ENCODE peak calls at places on chromosome 16, in seven cellular contexts. One of them, this sample, is unnamed.

GRCh38 chr16:59604331-59604730 is 870.2 kb upstream of the GOT2 start:
- DNase-seq in HepG2: no peak
- DNase-seq in GM12892: no peak
- DNase-seq in K562: no peak
- DNase-seq in GM12891: no peak
- DNase-seq in H1: no peak
- DNase-seq in SK-N-SH: no peak
- DNase-seq in this sample: no peak

GRCh38 chr16:81553814-81554675 is 109.4 kb downstream of the CMIP start:
- DNase-seq in H1: no peak
- DNase-seq in SK-N-SH: no peak
- DNase-seq in HepG2: no peak
- DNase-seq in GM12891: no peak
- DNase-seq in K562: no peak
- DNase-seq in GM12892: no peak
- DNase-seq in this sample: no peak

GRCh38 chr16:67951485-67951884 is 7.6 kb upstream of the LCAT start:
- DNase-seq in SK-N-SH: no peak
- DNase-seq in GM12891: no peak
- DNase-seq in K562: no peak
- DNase-seq in GM12892: no peak
- DNase-seq in HepG2: no peak
- DNase-seq in H1: no peak
- DNase-seq in this sample: no peak

GRCh38 chr16:23537390-23537789 is 19.8 kb downstream of the EARS2 start:
- DNase-seq in GM12892: no peak
- DNase-seq in GM12891: no peak
- DNase-seq in SK-N-SH: no peak
- DNase-seq in H1: no peak
- DNase-seq in HepG2: peak; percentile 83
- DNase-seq in K562: no peak
- DNase-seq in this sample: no peak

GRCh38 chr16:65842067-65842466 is 524.4 kb upstream of the CDH5 start:
- DNase-seq in GM12892: no peak
- DNase-seq in SK-N-SH: no peak
- DNase-seq in H1: no peak
- DNase-seq in HepG2: no peak
- DNase-seq in GM12891: no peak
- DNase-seq in K562: no peak
- DNase-seq in this sample: no peak

GRCh38 chr16:16042076-16042475 is 92.7 kb downstream of the ABCC1 start:
- DNase-seq in SK-N-SH: peak; percentile 71
- DNase-seq in K562: no peak
- DNase-seq in H1: no peak
- DNase-seq in HepG2: no peak
- DNase-seq in GM12891: no peak
- DNase-seq in GM12892: no peak
- DNase-seq in this sample: no peak

GRCh38 chr16:66888647-66889615 is 8.6 kb downstream of the PDP2 start:
- DNase-seq in K562: no peak
- DNase-seq in H1: no peak
- DNase-seq in HepG2: no peak
- DNase-seq in SK-N-SH: no peak
- DNase-seq in GM12892: no peak
- DNase-seq in GM12891: no peak
- DNase-seq in this sample: no peak

GRCh38 chr16:81443688-81444447 is 740 bp upstream of the CMIP start:
- DNase-seq in K562: no peak
- DNase-seq in SK-N-SH: no peak
- DNase-seq in GM12892: no peak
- DNase-seq in HepG2: no peak
- DNase-seq in GM12891: no peak
- DNase-seq in H1: no peak
- DNase-seq in this sample: no peak

GRCh38 chr16:80167657-80168056 is 373.1 kb upstream of the DYNLRB2 start:
- DNase-seq in HepG2: no peak
- DNase-seq in GM12892: no peak
- DNase-seq in K562: no peak
- DNase-seq in H1: no peak
- DNase-seq in GM12891: no peak
- DNase-seq in SK-N-SH: no peak
- DNase-seq in this sample: no peak
- TF ChIP-seq TAF1 in HepG2: no peak
- TF ChIP-seq TAF1 in GM12892: no peak
- TF ChIP-seq TAF1 in K562: no peak
- TF ChIP-seq TAF1 in H1: no peak
- TF ChIP-seq TAF1 in GM12891: no peak
- TF ChIP-seq TAF1 in SK-N-SH: no peak
- TF ChIP-seq TAF1 in this sample: no peak

GRCh38 chr16:85057212-85057889 is 29.8 kb downstream of the KIAA0513 start:
- DNase-seq in GM12892: no peak
- DNase-seq in HepG2: peak; percentile 48
- DNase-seq in GM12891: no peak
- DNase-seq in H1: no peak
- DNase-seq in K562: peak; percentile 89
- DNase-seq in SK-N-SH: no peak
- DNase-seq in this sample: no peak

GRCh38 chr16:85055503-85056210 is 28.1 kb downstream of the KIAA0513 start:
- DNase-seq in HepG2: peak; percentile 32
- DNase-seq in GM12891: peak; percentile 41
- DNase-seq in H1: no peak
- DNase-seq in SK-N-SH: peak; percentile 43
- DNase-seq in K562: no peak
- DNase-seq in GM12892: no peak
- DNase-seq in this sample: peak; percentile 92

GRCh38 chr16:85054948-85055502 is 27.4 kb downstream of the KIAA0513 start:
- DNase-seq in K562: no peak
- DNase-seq in SK-N-SH: no peak
- DNase-seq in H1: no peak
- DNase-seq in HepG2: no peak
- DNase-seq in GM12891: no peak
- DNase-seq in GM12892: no peak
- DNase-seq in this sample: no peak

GRCh38 chr16:85057948-85058347 is 30.4 kb downstream of the KIAA0513 start:
- DNase-seq in HepG2: no peak
- DNase-seq in H1: no peak
- DNase-seq in SK-N-SH: no peak
- DNase-seq in GM12892: no peak
- DNase-seq in K562: no peak
- DNase-seq in GM12891: peak; percentile 40
- DNase-seq in this sample: peak; percentile 59

DNA sequence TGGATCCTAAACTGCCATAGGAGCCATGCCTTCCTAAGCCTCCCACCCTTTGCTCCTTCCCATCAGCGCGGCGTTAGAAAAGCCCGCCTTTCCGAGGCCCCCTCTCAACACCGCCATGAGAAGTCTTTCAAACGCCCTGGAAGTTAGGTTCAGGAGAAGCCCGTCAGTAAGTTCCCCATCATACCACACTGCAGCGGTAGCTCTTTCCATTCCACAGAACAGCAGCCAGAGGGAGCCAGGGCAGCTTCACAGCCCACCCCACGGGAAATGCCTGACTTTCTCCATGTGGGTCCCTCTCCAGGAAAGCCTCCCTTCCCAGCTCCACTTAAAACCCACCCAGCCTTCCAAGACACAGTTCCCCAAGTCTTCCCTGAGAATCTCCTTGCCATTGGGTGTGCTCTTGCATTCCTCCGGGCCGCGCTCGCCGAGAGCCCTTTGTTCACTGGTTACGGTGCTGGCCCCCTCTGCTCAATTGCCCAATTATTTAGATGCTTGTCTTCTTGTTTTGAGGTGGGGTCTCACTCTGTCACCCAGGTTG is 28.7 kb downstream of the KIAA0513 start:
- DNase-seq in SK-N-SH: peak; percentile 46
- DNase-seq in H1: no peak
- DNase-seq in GM12892: no peak
- DNase-seq in GM12891: no peak
- DNase-seq in K562: peak; percentile 61
- DNase-seq in HepG2: peak; percentile 27
- DNase-seq in this sample: no peak
- TF ChIP-seq TAF1 in SK-N-SH: no peak
- TF ChIP-seq TAF1 in H1: no peak
- TF ChIP-seq TAF1 in GM12892: no peak
- TF ChIP-seq TAF1 in GM12891: no peak
- TF ChIP-seq TAF1 in K562: no peak
- TF ChIP-seq TAF1 in HepG2: no peak
- TF ChIP-seq TAF1 in this sample: no peak

GRCh38 chr16:28100810-28101532 is 37.5 kb upstream of the GSG1L start:
- DNase-seq in GM12892: no peak
- DNase-seq in GM12891: no peak
- DNase-seq in HepG2: no peak
- DNase-seq in K562: no peak
- DNase-seq in SK-N-SH: no peak
- DNase-seq in H1: no peak
- DNase-seq in this sample: no peak
- TF ChIP-seq TAF1 in GM12892: no peak
- TF ChIP-seq TAF1 in GM12891: no peak
- TF ChIP-seq TAF1 in HepG2: no peak
- TF ChIP-seq TAF1 in K562: no peak
- TF ChIP-seq TAF1 in SK-N-SH: no peak
- TF ChIP-seq TAF1 in H1: no peak
- TF ChIP-seq TAF1 in this sample: no peak

DNA sequence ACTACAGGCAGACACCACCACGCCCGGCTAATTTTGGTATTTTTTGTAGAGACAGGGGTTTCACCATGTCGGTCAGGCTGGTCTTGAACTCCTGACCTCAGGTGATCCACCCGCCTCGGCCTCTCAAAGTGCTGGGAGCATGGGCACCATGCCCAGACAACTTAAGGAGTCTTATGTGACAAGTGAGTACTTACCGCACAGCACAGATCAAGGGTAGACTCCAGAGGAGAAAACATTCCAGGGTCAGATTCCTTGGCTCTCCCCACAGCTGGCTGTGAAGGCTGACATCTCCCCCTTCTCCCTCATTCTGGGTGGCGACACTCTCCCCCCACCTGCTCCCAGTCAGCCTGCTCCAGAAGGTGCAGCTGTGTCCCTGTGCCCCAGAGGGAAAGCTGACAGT is 10.6 kb downstream of the ZSCAN10 start:
- DNase-seq in SK-N-SH: no peak
- DNase-seq in HepG2: no peak
- DNase-seq in GM12892: no peak
- DNase-seq in K562: no peak
- DNase-seq in GM12891: no peak
- DNase-seq in H1: no peak
- DNase-seq in this sample: no peak
- TF ChIP-seq TAF1 in SK-N-SH: no peak
- TF ChIP-seq TAF1 in HepG2: no peak
- TF ChIP-seq TAF1 in GM12892: no peak
- TF ChIP-seq TAF1 in K562: no peak
- TF ChIP-seq TAF1 in GM12891: no peak
- TF ChIP-seq TAF1 in H1: no peak
- TF ChIP-seq TAF1 in this sample: no peak

This sample was measured in GM12878.